ENCODE peak calls at places on chromosome 12, in nine cellular contexts. A, K, V, P, C, T, N, G and D are unnamed samples.

GRCh38 chr12:124380793-124381453 is 86.0 kb downstream of the RFLNA start:
- DNase-seq in A (no peak), K (no peak), V (no peak), P (no peak), C (no peak), T (no peak), N (no peak), G (no peak), D (no peak)

GRCh38 chr12:27965966-27966365 is 6.6 kb downstream of the PTHLH start:
- DNase-seq in A (peak), K (no peak), V (no peak), P (no peak), C (no peak), T (peak), N (no peak), G (peak), D (no peak)

GRCh38 chr12:96213869-96214268 is 19.7 kb downstream of the ELK3 start:
- DNase-seq in A (no peak), K (no peak), V (no peak), P (no peak), C (no peak), T (no peak), N (no peak), G (no peak), D (no peak)

GRCh38 chr12:24560867-24561266 is 388.0 kb downstream of the BCAT1 start:
- DNase-seq in A (peak), K (no peak), V (no peak), P (no peak), C (no peak), T (no peak), N (no peak), G (peak), D (no peak)

GRCh38 chr12:5546616-5547015 is 114.7 kb downstream of the NTF3 start:
- DNase-seq in A (no peak), K (no peak), V (no peak), P (no peak), C (no peak), T (no peak), N (no peak), G (no peak), D (no peak)

GRCh38 chr12:102955926-102956737 is 1.3 kb upstream of the ASCL1 start:
- DNase-seq in A (no peak), K (no peak), V (no peak), P (no peak), C (no peak), T (no peak), N (no peak), G (no peak), D (no peak)

GRCh38 chr12:93979189-93979588 is 169.2 kb upstream of the PLXNC1 start:
- DNase-seq in A (peak), K (no peak), V (no peak), P (no peak), C (no peak), T (peak), N (peak), G (peak), D (no peak)

GRCh38 chr12:16165506-16165905 is 112.0 kb downstream of the SLC15A5 start:
- DNase-seq in A (peak), K (no peak), V (no peak), P (no peak), C (no peak), T (peak), N (peak), G (peak), D (no peak)

GRCh38 chr12:73612571-73612970 is 925.1 kb upstream of the ATXN7L3B start:
- DNase-seq in A (no peak), K (no peak), V (no peak), P (no peak), C (no peak), T (no peak), N (no peak), G (no peak), D (no peak)

GRCh38 chr12:113103756-113104450 is 31.7 kb downstream of the RASAL1 start:
- DNase-seq in A (no peak), K (no peak), V (no peak), P (no peak), C (no peak), T (no peak), N (peak), G (no peak), D (peak)

GRCh38 chr12:31585271-31585670 is 5.7 kb downstream of the DENND5B start:
- DNase-seq in A (peak), K (no peak), V (no peak), P (no peak), C (no peak), T (no peak), N (no peak), G (peak), D (no peak)

GRCh38 chr12:114134922-114135321 is 168.8 kb upstream of the RBM19 start:
- DNase-seq in A (no peak), K (no peak), V (no peak), P (no peak), C (no peak), T (no peak), N (no peak), G (no peak), D (no peak)

GRCh38 chr12:114136656-114137055 is 170.5 kb upstream of the RBM19 start:
- DNase-seq in A (no peak), K (no peak), V (no peak), P (no peak), C (no peak), T (no peak), N (no peak), G (no peak), D (no peak)

GRCh38 chr12:114131824-114132223 is 165.7 kb upstream of the RBM19 start:
- DNase-seq in A (no peak), K (no peak), V (no peak), P (no peak), C (no peak), T (no peak), N (no peak), G (no peak), D (no peak)
- TF ChIP-seq CTCF in A (no peak), K (no peak), V (peak), P (peak), C (no peak), T (no peak), N (no peak), G (peak), D (peak)

DNA sequence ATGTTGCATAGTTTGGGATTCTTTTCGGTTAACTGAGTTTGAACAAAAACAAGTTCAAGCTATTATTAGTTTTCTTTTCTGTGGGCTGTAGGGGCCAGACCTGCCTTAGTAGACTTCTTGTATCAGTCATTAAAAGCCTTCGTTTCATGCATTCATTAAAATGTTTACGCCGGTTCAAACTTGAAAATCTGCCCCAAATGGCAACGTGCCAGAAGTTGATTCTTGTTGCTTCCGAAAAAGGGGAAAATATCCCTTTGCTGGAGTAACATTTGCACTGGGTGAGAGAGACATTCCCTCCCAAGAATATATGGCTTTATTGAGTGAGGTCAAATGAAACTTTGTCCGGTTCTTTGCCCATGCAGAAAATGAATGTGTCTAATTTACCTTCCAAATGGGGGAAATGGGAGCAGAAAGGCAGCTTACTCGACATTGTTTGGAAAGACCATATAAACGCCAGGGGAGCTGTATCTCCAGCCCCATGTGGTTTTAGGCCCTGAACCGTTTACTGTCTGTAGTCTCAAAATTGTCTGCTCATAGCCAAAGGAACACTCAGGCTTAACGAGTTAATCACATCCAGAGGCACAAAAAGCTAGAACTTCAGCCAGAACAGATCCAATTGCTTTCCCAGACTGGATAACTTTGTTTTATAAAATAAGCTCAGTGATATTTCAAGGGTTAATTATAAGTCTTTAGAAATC is 3.0 kb upstream of the EMP1 start:
- DNase-seq in A (no peak), K (no peak), V (no peak), P (no peak), C (no peak), T (no peak), N (no peak), G (peak), D (no peak)
- TF ChIP-seq CTCF in A (no peak), K (no peak), V (no peak), P (no peak), C (no peak), T (no peak), N (no peak), G (no peak), D (no peak)

GRCh38 chr12:66683822-66684221 is 4.9 kb upstream of the GRIP1 start:
- DNase-seq in A (no peak), K (no peak), V (no peak), P (no peak), C (no peak), T (no peak), N (no peak), G (no peak), D (no peak)
- TF ChIP-seq CTCF in A (no peak), K (no peak), V (no peak), P (no peak), C (no peak), T (no peak), N (no peak), G (no peak), D (no peak)

DNA sequence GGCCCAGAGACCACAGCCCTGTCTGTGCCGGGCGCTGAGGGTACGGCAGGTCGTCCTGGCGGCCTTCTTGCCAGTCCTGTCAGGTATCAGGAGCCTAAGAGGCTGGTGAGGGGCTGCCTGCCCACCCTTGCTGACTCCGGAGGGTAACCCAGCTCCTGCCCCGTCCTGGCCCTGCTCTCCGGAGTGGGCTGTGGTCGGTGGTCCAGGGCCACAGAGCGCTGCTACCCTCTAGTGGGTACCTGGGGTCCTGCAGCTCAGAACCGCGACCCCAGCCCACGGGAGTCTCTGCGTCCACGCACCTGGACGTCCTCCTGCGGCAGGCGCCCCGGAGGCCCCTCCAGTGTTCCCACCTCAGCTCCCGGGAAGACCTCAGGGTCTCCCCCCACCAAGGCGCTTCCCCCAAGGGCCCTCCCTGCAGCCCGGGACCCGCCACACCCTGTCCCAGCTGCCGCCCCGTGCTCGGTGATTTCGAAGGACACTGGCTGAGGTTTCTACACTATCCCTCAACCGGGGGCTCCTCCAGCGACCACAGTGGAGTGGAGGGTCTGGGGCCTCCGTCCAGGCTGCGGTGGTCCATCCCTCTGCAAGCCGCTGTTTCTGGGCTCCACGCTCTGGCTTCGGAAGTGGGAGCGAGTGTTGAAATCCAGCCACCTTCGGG is 75.9 kb upstream of the FBRSL1 start:
- DNase-seq in A (no peak), K (no peak), V (no peak), P (no peak), C (no peak), T (no peak), N (no peak), G (no peak), D (peak)
- TF ChIP-seq CTCF in A (peak), K (no peak), V (peak), P (peak), C (no peak), T (peak), N (no peak), G (peak), D (peak)

GRCh38 chr12:3242199-3242863 is 165.2 kb downstream of the TSPAN9 start:
- DNase-seq in A (no peak), K (no peak), V (peak), P (peak), C (no peak), T (peak), N (no peak), G (no peak), D (no peak)
- TF ChIP-seq CTCF in A (no peak), K (no peak), V (peak), P (no peak), C (no peak), T (no peak), N (no peak), G (no peak), D (peak)

GRCh38 chr12:120687570-120688289 is 781 bp downstream of the MLEC start:
- DNase-seq in A (peak), K (no peak), V (no peak), P (peak), C (no peak), T (no peak), N (no peak), G (peak), D (no peak)
- TF ChIP-seq CTCF in A (no peak), K (no peak), V (no peak), P (no peak), C (no peak), T (no peak), N (no peak), G (no peak), D (no peak)

GRCh38 chr12:88194868-88195267 is 52.8 kb downstream of the TMTC3 start:
- DNase-seq in A (no peak), K (no peak), V (no peak), P (no peak), C (no peak), T (no peak), N (no peak), G (no peak), D (no peak)

GRCh38 chr12:88202500-88202899 is 60.4 kb downstream of the TMTC3 start:
- DNase-seq in A (peak), K (no peak), V (no peak), P (no peak), C (no peak), T (no peak), N (no peak), G (no peak), D (no peak)

GRCh38 chr12:88200029-88200428 is 57.9 kb downstream of the TMTC3 start:
- DNase-seq in A (no peak), K (no peak), V (no peak), P (no peak), C (no peak), T (no peak), N (no peak), G (no peak), D (no peak)
- TF ChIP-seq CTCF in A (no peak), K (no peak), V (no peak), P (no peak), C (no peak), T (no peak), N (no peak), G (no peak), D (no peak)

GRCh38 chr12:12017798-12018197 is 52.9 kb upstream of the BCL2L14 start:
- DNase-seq in A (no peak), K (no peak), V (no peak), P (no peak), C (no peak), T (no peak), N (no peak), G (no peak), D (no peak)
- TF ChIP-seq CTCF in A (no peak), K (no peak), V (peak), P (peak), C (no peak), T (no peak), N (no peak), G (peak), D (peak)

GRCh38 chr12:48080821-48081220 is 25.1 kb downstream of the SENP1 start:
- DNase-seq in A (no peak), K (no peak), V (no peak), P (no peak), C (no peak), T (no peak), N (no peak), G (no peak), D (no peak)

GRCh38 chr12:48080285-48080684 is 25.6 kb downstream of the SENP1 start:
- DNase-seq in A (no peak), K (no peak), V (no peak), P (no peak), C (no peak), T (no peak), N (no peak), G (no peak), D (no peak)

GRCh38 chr12:48084841-48085460 is 20.9 kb downstream of the SENP1 start:
- DNase-seq in A (no peak), K (no peak), V (no peak), P (no peak), C (no peak), T (no peak), N (no peak), G (no peak), D (no peak)

GRCh38 chr12:48086327-48086726 is 19.6 kb downstream of the SENP1 start:
- DNase-seq in A (no peak), K (no peak), V (no peak), P (no peak), C (no peak), T (no peak), N (no peak), G (no peak), D (no peak)

DNA sequence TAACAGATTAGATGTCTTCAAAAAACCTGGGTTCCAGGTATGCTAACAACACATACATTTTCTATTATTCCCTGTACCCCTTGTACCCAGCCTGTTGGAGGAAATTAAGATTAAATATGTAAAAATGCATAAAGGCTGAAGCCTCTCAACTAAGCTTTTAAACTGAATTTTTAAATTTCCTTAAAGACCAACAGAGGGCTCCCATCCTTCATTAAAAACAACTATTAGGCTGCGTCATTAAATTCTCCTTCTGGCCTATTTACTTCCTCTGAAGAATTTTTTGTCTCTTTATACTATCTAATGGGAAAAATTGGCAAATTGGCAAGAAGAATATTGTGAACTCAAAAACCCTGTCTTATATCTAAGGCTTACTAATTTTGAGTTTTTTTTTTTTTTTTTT is 21.8 kb downstream of the SENP1 start:
- DNase-seq in A (peak), K (no peak), V (no peak), P (no peak), C (no peak), T (peak), N (no peak), G (peak), D (no peak)
- TF ChIP-seq CTCF in A (peak), K (no peak), V (peak), P (peak), C (no peak), T (no peak), N (peak), G (peak), D (peak)

GRCh38 chr12:68786929-68787328 is 21.0 kb upstream of the MDM2 start:
- DNase-seq in A (no peak), K (no peak), V (no peak), P (no peak), C (no peak), T (no peak), N (no peak), G (no peak), D (no peak)
- TF ChIP-seq CTCF in A (no peak), K (no peak), V (no peak), P (no peak), C (no peak), T (no peak), N (no peak), G (peak), D (no peak)